ENCODE peak calls at places on chromosomes 2 and 18, in five cellular contexts. One of them, this sample, is unnamed.

GRCh38 chr2:184814428-184814827 is 216.1 kb downstream of the ZNF804A start:
- ATAC-seq in aorta: no peak
- ATAC-seq in natural killer cell treated with Interleukin-12 subunit alpha and Interleukin-12 subunit beta and Interleukin-15 and Interleukin-18, amount 100 ng/mL, for 72 hours: no peak
- ATAC-seq in stimulated activated naive CD8-positive, alpha-beta T cell treated with anti-CD3 and anti-CD28 coated beads, Interleukin-15, Interleukin-2, amounts not matched to agents 100 U/mL and 50 U/mL, for 24 hours: no peak
- ATAC-seq in IMR-90: no peak
- ATAC-seq in this sample: no peak

GRCh38 chr18:30489890-30490643 is 552.5 kb downstream of the DSC3 start:
- ATAC-seq in stimulated activated naive CD8-positive, alpha-beta T cell treated with anti-CD3 and anti-CD28 coated beads, Interleukin-15, Interleukin-2, amounts not matched to agents 100 U/mL and 50 U/mL, for 24 hours: no peak
- ATAC-seq in IMR-90: no peak
- ATAC-seq in natural killer cell treated with Interleukin-12 subunit alpha and Interleukin-12 subunit beta and Interleukin-15 and Interleukin-18, amount 100 ng/mL, for 72 hours: no peak
- ATAC-seq in aorta: no peak
- ATAC-seq in this sample: no peak

GRCh38 chr2:224946911-224947310 is 95.4 kb downstream of the DOCK10 start:
- ATAC-seq in stimulated activated naive CD8-positive, alpha-beta T cell treated with anti-CD3 and anti-CD28 coated beads, Interleukin-15, Interleukin-2, amounts not matched to agents 100 U/mL and 50 U/mL, for 24 hours: peak
- ATAC-seq in aorta: no peak
- ATAC-seq in natural killer cell treated with Interleukin-12 subunit alpha and Interleukin-12 subunit beta and Interleukin-15 and Interleukin-18, amount 100 ng/mL, for 72 hours: peak
- ATAC-seq in IMR-90: peak
- ATAC-seq in this sample: no peak

GRCh38 chr2:160583162-160583522 is 89.5 kb upstream of the RBMS1 start:
- ATAC-seq in natural killer cell treated with Interleukin-12 subunit alpha and Interleukin-12 subunit beta and Interleukin-15 and Interleukin-18, amount 100 ng/mL, for 72 hours: no peak
- ATAC-seq in aorta: no peak
- ATAC-seq in stimulated activated naive CD8-positive, alpha-beta T cell treated with anti-CD3 and anti-CD28 coated beads, Interleukin-15, Interleukin-2, amounts not matched to agents 100 U/mL and 50 U/mL, for 24 hours: no peak
- ATAC-seq in IMR-90: peak
- ATAC-seq in this sample: peak

GRCh38 chr2:138512672-138513071 is 11.1 kb downstream of the SPOPL start:
- ATAC-seq in aorta: no peak
- ATAC-seq in IMR-90: no peak
- ATAC-seq in stimulated activated naive CD8-positive, alpha-beta T cell treated with anti-CD3 and anti-CD28 coated beads, Interleukin-15, Interleukin-2, amounts not matched to agents 100 U/mL and 50 U/mL, for 24 hours: no peak
- ATAC-seq in natural killer cell treated with Interleukin-12 subunit alpha and Interleukin-12 subunit beta and Interleukin-15 and Interleukin-18, amount 100 ng/mL, for 72 hours: no peak
- ATAC-seq in this sample: no peak

GRCh38 chr2:229884775-229885699 is 36.8 kb downstream of the TRIP12 start:
- ATAC-seq in IMR-90: no peak
- ATAC-seq in stimulated activated naive CD8-positive, alpha-beta T cell treated with anti-CD3 and anti-CD28 coated beads, Interleukin-15, Interleukin-2, amounts not matched to agents 100 U/mL and 50 U/mL, for 24 hours: no peak
- ATAC-seq in aorta: no peak
- ATAC-seq in natural killer cell treated with Interleukin-12 subunit alpha and Interleukin-12 subunit beta and Interleukin-15 and Interleukin-18, amount 100 ng/mL, for 72 hours: no peak
- ATAC-seq in this sample: no peak

GRCh38 chr18:72492497-72492896 is 51.6 kb downstream of the CBLN2 start:
- ATAC-seq in natural killer cell treated with Interleukin-12 subunit alpha and Interleukin-12 subunit beta and Interleukin-15 and Interleukin-18, amount 100 ng/mL, for 72 hours: no peak
- ATAC-seq in IMR-90: no peak
- ATAC-seq in stimulated activated naive CD8-positive, alpha-beta T cell treated with anti-CD3 and anti-CD28 coated beads, Interleukin-15, Interleukin-2, amounts not matched to agents 100 U/mL and 50 U/mL, for 24 hours: no peak
- ATAC-seq in aorta: no peak
- ATAC-seq in this sample: no peak

GRCh38 chr2:219525533-219526232 is 11.4 kb downstream of the ASIC4 start:
- ATAC-seq in aorta: no peak
- ATAC-seq in stimulated activated naive CD8-positive, alpha-beta T cell treated with anti-CD3 and anti-CD28 coated beads, Interleukin-15, Interleukin-2, amounts not matched to agents 100 U/mL and 50 U/mL, for 24 hours: no peak
- ATAC-seq in IMR-90: no peak
- ATAC-seq in natural killer cell treated with Interleukin-12 subunit alpha and Interleukin-12 subunit beta and Interleukin-15 and Interleukin-18, amount 100 ng/mL, for 72 hours: no peak
- ATAC-seq in this sample: no peak

GRCh38 chr2:20137131-20137571 is 85.7 kb upstream of the LAPTM4A start:
- ATAC-seq in natural killer cell treated with Interleukin-12 subunit alpha and Interleukin-12 subunit beta and Interleukin-15 and Interleukin-18, amount 100 ng/mL, for 72 hours: no peak
- ATAC-seq in stimulated activated naive CD8-positive, alpha-beta T cell treated with anti-CD3 and anti-CD28 coated beads, Interleukin-15, Interleukin-2, amounts not matched to agents 100 U/mL and 50 U/mL, for 24 hours: no peak
- ATAC-seq in aorta: no peak
- ATAC-seq in IMR-90: no peak
- ATAC-seq in this sample: no peak

GRCh38 chr2:156818944-156819343 is 382.8 kb downstream of the GPD2 start:
- ATAC-seq in aorta: no peak
- ATAC-seq in stimulated activated naive CD8-positive, alpha-beta T cell treated with anti-CD3 and anti-CD28 coated beads, Interleukin-15, Interleukin-2, amounts not matched to agents 100 U/mL and 50 U/mL, for 24 hours: no peak
- ATAC-seq in IMR-90: peak
- ATAC-seq in natural killer cell treated with Interleukin-12 subunit alpha and Interleukin-12 subunit beta and Interleukin-15 and Interleukin-18, amount 100 ng/mL, for 72 hours: no peak
- ATAC-seq in this sample: no peak

GRCh38 chr2:213834746-213835145 is 550.5 kb downstream of the SPAG16 start:
- ATAC-seq in IMR-90: peak
- ATAC-seq in stimulated activated naive CD8-positive, alpha-beta T cell treated with anti-CD3 and anti-CD28 coated beads, Interleukin-15, Interleukin-2, amounts not matched to agents 100 U/mL and 50 U/mL, for 24 hours: no peak
- ATAC-seq in aorta: peak
- ATAC-seq in natural killer cell treated with Interleukin-12 subunit alpha and Interleukin-12 subunit beta and Interleukin-15 and Interleukin-18, amount 100 ng/mL, for 72 hours: no peak
- ATAC-seq in this sample: peak

GRCh38 chr2:47904903-47905453 is 1.3 kb downstream of the FBXO11 start:
- ATAC-seq in aorta: peak
- ATAC-seq in stimulated activated naive CD8-positive, alpha-beta T cell treated with anti-CD3 and anti-CD28 coated beads, Interleukin-15, Interleukin-2, amounts not matched to agents 100 U/mL and 50 U/mL, for 24 hours: no peak
- ATAC-seq in IMR-90: no peak
- ATAC-seq in natural killer cell treated with Interleukin-12 subunit alpha and Interleukin-12 subunit beta and Interleukin-15 and Interleukin-18, amount 100 ng/mL, for 72 hours: peak
- ATAC-seq in this sample: peak

GRCh38 chr2:189249901-189250300 is 70.3 kb upstream of the COL5A2 start:
- ATAC-seq in stimulated activated naive CD8-positive, alpha-beta T cell treated with anti-CD3 and anti-CD28 coated beads, Interleukin-15, Interleukin-2, amounts not matched to agents 100 U/mL and 50 U/mL, for 24 hours: no peak
- ATAC-seq in IMR-90: no peak
- ATAC-seq in aorta: no peak
- ATAC-seq in natural killer cell treated with Interleukin-12 subunit alpha and Interleukin-12 subunit beta and Interleukin-15 and Interleukin-18, amount 100 ng/mL, for 72 hours: no peak
- ATAC-seq in this sample: no peak

This sample was measured in gastroesophageal sphincter.